ENCODE peak calls at places on chromosome 18, in seven cellular contexts. N, S, A, O, M, J and F are unnamed samples.

GRCh38 chr18:33372442-33372841 is 68.1 kb downstream of the CCDC178 start:
- DNase-seq in O (no peak), J (no peak), M (no peak), A (no peak), S (no peak), N (no peak), F (no peak)

GRCh38 chr18:14945984-14946383 is 198.0 kb downstream of the ANKRD30B start:
- DNase-seq in A (no peak), O (no peak), S (no peak), J (no peak), M (no peak), N (no peak), F (no peak)

GRCh38 chr18:27750014-27750413 is 426.9 kb downstream of the CDH2 start:
- DNase-seq in S (peak; percentile 30), N (no peak), J (no peak), O (no peak), M (no peak), A (peak; percentile 16), F (peak; percentile 17)

GRCh38 chr18:12327510-12328178 is 19.6 kb downstream of the TUBB6 start:
- DNase-seq in N (peak; percentile 76), J (peak; percentile 84), A (peak; percentile 69), M (peak; percentile 85), S (peak; percentile 81), O (peak; percentile 85), F (peak; percentile 80)

GRCh38 chr18:23378470-23378764 is 74.7 kb upstream of the RIOK3 start:
- DNase-seq in J (no peak), N (no peak), M (no peak), A (no peak), S (no peak), O (no peak), F (no peak)

GRCh38 chr18:3213231-3214059 is 6.3 kb downstream of the MYOM1 start:
- DNase-seq in O (no peak), M (no peak), A (no peak), N (no peak), J (no peak), S (no peak), F (no peak)

GRCh38 chr18:66990909-66991308 is 387.0 kb upstream of the CDH19 start:
- DNase-seq in A (no peak), M (no peak), N (no peak), O (no peak), J (no peak), S (no peak), F (no peak)

GRCh38 chr18:47683774-47684173 is 246.7 kb downstream of the SMAD2 start:
- DNase-seq in A (no peak), J (no peak), S (no peak), M (no peak), N (no peak), O (no peak), F (no peak)

GRCh38 chr18:12861637-12862036 is 22.4 kb downstream of the PTPN2 start:
- DNase-seq in A (no peak), J (no peak), N (no peak), O (no peak), S (no peak), M (no peak), F (no peak)

GRCh38 chr18:79523221-79523737 is 127.5 kb downstream of the NFATC1 start:
- DNase-seq in A (no peak), N (no peak), O (no peak), J (no peak), S (no peak), M (no peak), F (no peak)

GRCh38 chr18:34707670-34708069 is 2.4 kb upstream of the DTNA start:
- DNase-seq in S (no peak), J (no peak), A (no peak), N (peak; percentile 28), O (no peak), M (no peak), F (no peak)

GRCh38 chr18:59502222-59502898 is 143.3 kb upstream of the LMAN1 start:
- DNase-seq in S (no peak), A (no peak), N (peak; percentile 28), O (no peak), J (no peak), M (no peak), F (no peak)

GRCh38 chr18:53698907-53699306 is 525.6 kb downstream of the MBD2 start:
- DNase-seq in O (no peak), N (peak; percentile 45), J (peak; percentile 23), A (peak; percentile 33), M (no peak), S (peak; percentile 20), F (peak; percentile 46)

GRCh38 chr18:42675810-42676209 is 439.7 kb downstream of the RIT2 start:
- DNase-seq in S (no peak), A (no peak), M (no peak), O (no peak), J (no peak), N (no peak), F (no peak)

GRCh38 chr18:23391156-23391555 is 61.9 kb upstream of the RIOK3 start:
- DNase-seq in O (no peak), N (no peak), A (no peak), S (no peak), J (no peak), M (no peak), F (no peak)

GRCh38 chr18:64966667-64967066 is 784.1 kb upstream of the CDH7 start:
- DNase-seq in O (no peak), N (no peak), S (peak; percentile 74), J (no peak), A (no peak), M (peak; percentile 13), F (no peak)

GRCh38 chr18:24054130-24054529 is 39.6 kb downstream of the TTC39C start:
- DNase-seq in N (no peak), M (no peak), S (no peak), J (no peak), O (no peak), A (no peak), F (no peak)

GRCh38 chr18:78228974-78229373 is 750.6 kb upstream of the SALL3 start:
- DNase-seq in A (no peak), O (no peak), M (no peak), S (no peak), N (no peak), J (no peak), F (no peak)

GRCh38 chr18:79926306-79926705 is 25.1 kb downstream of the SLC66A2 start:
- DNase-seq in M (no peak), N (peak; percentile 18), A (no peak), J (no peak), O (no peak), S (no peak), F (peak; percentile 15)

GRCh38 chr18:6741290-6741689 is 11.8 kb downstream of the ARHGAP28 start:
- DNase-seq in A (no peak), S (no peak), J (no peak), O (peak; percentile 20), M (no peak), N (no peak), F (no peak)

GRCh38 chr18:63470751-63471150 is 6.0 kb upstream of the SERPINB5 start:
- DNase-seq in S (no peak), N (no peak), M (no peak), A (no peak), O (no peak), J (no peak), F (no peak)

GRCh38 chr18:48932822-48933510 is 17.8 kb downstream of the SMAD7 start:
- DNase-seq in O (peak; percentile 56), S (peak; percentile 44), J (no peak), M (no peak), A (no peak), N (no peak), F (no peak)
- H3K4me1 ChIP-seq in O (peaks cover 86% of the 10 kb centered on the region), S (peaks cover 39% of the 10 kb centered on the region), J (peaks cover 87% of the 10 kb centered on the region), M (peaks cover 97% of the 10 kb centered on the region), A (peaks cover 97% of the 10 kb centered on the region), N (peaks cover 100% of the 10 kb centered on the region), F (peaks cover 60% of the 10 kb centered on the region)

DNA sequence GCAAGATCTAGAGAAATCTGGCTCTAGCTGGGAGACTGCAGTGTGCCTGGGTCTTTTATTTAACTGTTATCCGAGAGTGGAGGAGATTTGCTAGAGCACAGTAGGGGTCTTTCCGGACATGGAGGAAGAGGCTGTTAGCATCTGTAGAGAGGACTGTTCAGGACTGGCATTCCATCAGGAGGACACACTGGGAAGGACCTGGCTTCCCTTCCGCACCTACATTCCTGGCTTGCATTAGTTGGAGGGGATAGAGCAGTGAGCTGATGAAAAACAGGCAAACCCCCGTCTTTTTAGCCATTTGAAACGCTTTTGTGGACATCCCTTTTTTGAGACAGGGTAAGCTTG is 874 bp upstream of the PIEZO2 start:
- DNase-seq in N (no peak), J (no peak), S (no peak), O (no peak), M (no peak), A (no peak), F (no peak)
- TF ChIP-seq CTCF in N (no peak), J (no peak), S (no peak), O (no peak), M (no peak), A (no peak), F (no peak)

GRCh38 chr18:58264846-58265245 is 220.8 kb downstream of the NEDD4L start:
- DNase-seq in M (no peak), N (no peak), S (no peak), O (no peak), A (no peak), J (no peak), F (no peak)

GRCh38 chr18:58268849-58269248 is 224.8 kb downstream of the NEDD4L start:
- DNase-seq in M (no peak), O (no peak), N (no peak), J (no peak), A (no peak), S (no peak), F (no peak)

GRCh38 chr18:58263733-58264469 is 219.9 kb downstream of the NEDD4L start:
- DNase-seq in N (no peak), S (no peak), M (no peak), J (no peak), A (no peak), O (no peak), F (no peak)

GRCh38 chr18:58267493-58267892 is 223.5 kb downstream of the NEDD4L start:
- DNase-seq in J (no peak), N (no peak), O (no peak), M (no peak), S (no peak), A (no peak), F (no peak)

DNA sequence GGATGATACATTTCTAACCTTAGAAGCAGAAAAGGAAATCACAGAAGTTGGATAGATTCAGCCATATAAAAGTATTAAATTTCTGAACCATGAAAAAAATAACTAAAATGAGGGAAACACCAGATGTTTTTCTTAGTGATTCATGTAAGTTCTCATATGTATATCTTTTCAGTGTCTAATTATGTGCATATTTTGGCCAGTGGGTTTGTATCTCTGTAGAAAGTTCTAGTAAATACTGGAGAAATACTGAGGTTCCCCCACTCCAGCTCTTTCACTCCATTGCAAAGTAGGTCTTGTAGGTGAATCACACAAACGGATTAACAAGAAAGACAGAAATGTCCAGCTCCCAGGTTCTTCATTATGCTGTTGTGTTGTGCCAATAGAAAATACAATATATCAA is 222.3 kb downstream of the NEDD4L start:
- DNase-seq in O (no peak), A (no peak), J (no peak), S (no peak), N (no peak), M (no peak), F (no peak)
- H3K4me1 ChIP-seq in O (peaks cover 58% of the 10 kb centered on the region), A (peaks cover 16% of the 10 kb centered on the region), J (peaks cover 6% of the 10 kb centered on the region), S (no peaks in the 10 kb centered on the region), N (peaks cover 14% of the 10 kb centered on the region), M (peaks cover 6% of the 10 kb centered on the region), F (peaks cover 5% of the 10 kb centered on the region)

DNA sequence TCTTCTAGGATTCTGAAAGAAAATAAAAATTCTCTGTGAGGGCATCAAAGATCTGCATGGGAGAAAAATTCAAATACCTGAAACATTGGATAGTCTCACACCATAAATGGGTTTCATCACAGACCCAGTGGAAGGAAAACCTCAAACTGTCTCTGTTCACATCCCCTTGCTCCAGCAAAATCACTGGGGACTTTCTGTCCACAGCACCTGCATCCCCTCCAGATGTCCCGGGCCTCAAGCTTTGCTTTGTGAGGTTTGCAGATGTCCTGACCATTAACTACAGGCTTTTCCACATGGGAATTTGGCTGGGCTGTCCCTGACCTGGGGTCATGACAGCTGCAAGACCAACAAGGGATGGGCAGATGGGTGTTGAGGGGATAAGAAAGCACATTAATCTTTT is 427.9 kb downstream of the TXNL1 start:
- DNase-seq in S (no peak), M (no peak), J (no peak), O (no peak), N (no peak), A (no peak), F (no peak)
- TF ChIP-seq CTCF in S (no peak), M (no peak), J (no peak), O (no peak), N (no peak), A (no peak), F (no peak)